ENCODE peak calls at places on chromosomes 16 and 17, in four cellular contexts. S is astrocyte of the spinal cord, K is breast epithelium, I is cardiac septum. H is an unnamed sample.

GRCh38 chr17:55587608-55588139 is 76.4 kb upstream of the SMIM36 start:
- DNase-seq in I (no peak), S (peak; percentile 28), K (no peak), H (no peak)

GRCh38 chr17:63641678-63642077 is 19.5 kb downstream of the MAP3K3 start:
- DNase-seq in K (no peak), S (no peak), I (peak; percentile 78), H (no peak)

GRCh38 chr16:23539984-23540816 is 16.9 kb downstream of the EARS2 start:
- DNase-seq in S (no peak), K (no peak), I (no peak), H (no peak)

GRCh38 chr17:3771140-3771539 is 29.8 kb downstream of the ITGAE start:
- DNase-seq in K (no peak), I (no peak), S (no peak), H (no peak)

GRCh38 chr16:75305364-75306101 is 54.1 kb upstream of the BCAR1 start:
- DNase-seq in I (peak; percentile 80), S (peak; percentile 100), K (peak; percentile 88), H (peak; percentile 60)

GRCh38 chr17:4327638-4328037 is 38.8 kb downstream of the UBE2G1 start:
- DNase-seq in S (peak; percentile 70), I (no peak), K (no peak), H (no peak)

GRCh38 chr16:75011634-75012307 is 12.9 kb downstream of the ZNRF1 start:
- DNase-seq in I (no peak), S (peak; percentile 92), K (no peak), H (no peak)

GRCh38 chr16:89925596-89926079 is 2.5 kb downstream of the TUBB3 start:
- DNase-seq in K (no peak), S (no peak), I (peak; percentile 74), H (peak; percentile 48)

GRCh38 chr16:58098207-58099096 is 30.7 kb downstream of the CFAP20 start:
- DNase-seq in I (no peak), S (no peak), K (no peak), H (no peak)

GRCh38 chr17:63698886-63699637 is 863 bp downstream of the LIMD2 start:
- DNase-seq in K (no peak), I (peak; percentile 91), S (peak; percentile 61), H (peak; percentile 55)

GRCh38 chr17:48179071-48179945 is 71.7 kb downstream of the SNX11 start:
- DNase-seq in K (no peak), I (no peak), S (peak; percentile 64), H (no peak)

GRCh38 chr17:50059759-50060273 is 3.9 kb downstream of the ITGA3 start:
- DNase-seq in I (no peak), S (peak; percentile 57), K (no peak), H (no peak)

GRCh38 chr17:79545251-79546005 is 65.4 kb downstream of the RBFOX3 start:
- DNase-seq in I (no peak), K (no peak), S (no peak), H (no peak)

GRCh38 chr16:57084257-57084770 is 8.1 kb upstream of the CPNE2 start:
- DNase-seq in S (peak; percentile 72), I (peak; percentile 89), K (peak; percentile 45), H (peak; percentile 70)

GRCh38 chr17:28347261-28347891 is 10.0 kb downstream of the POLDIP2 start:
- DNase-seq in K (peak; percentile 69), S (peak; percentile 93), I (peak; percentile 72), H (no peak)

H was measured in BE2C.